ENCODE peak calls at places on chromosomes 6 and 20, in five cellular contexts. I is effector memory CD4-positive, alpha-beta T cell; C is small intestine; O is uterus; K is SJSA1. E is an unnamed sample.

GRCh38 chr20:17525650-17526049 is 5.5 kb downstream of the BFSP1 start:
- DNase-seq in C (peak), K (no peak), O (no peak), I (no peak), E (peak)

GRCh38 chr6:14276667-14277404 is 159.3 kb downstream of the CD83 start:
- DNase-seq in I (no peak), K (no peak), O (no peak), C (peak), E (peak)

GRCh38 chr6:158060447-158061360 is 79.0 kb downstream of the SYNJ2 start:
- DNase-seq in C (peak), I (no peak), O (peak), K (peak), E (peak)

GRCh38 chr20:46512943-46513844 is at the start of gene ZNF334:
- DNase-seq in O (peak), C (peak), K (no peak), I (no peak), E (peak)

GRCh38 chr6:122775975-122776374 is 3.5 kb upstream of the FABP7 start:
- DNase-seq in C (no peak), K (no peak), O (no peak), I (no peak), E (no peak)

GRCh38 chr20:36408219-36408618 is 102.1 kb downstream of the DLGAP4 start:
- DNase-seq in O (no peak), C (peak), K (no peak), I (no peak), E (peak)

GRCh38 chr6:146544783-146545182 is 1.1 kb downstream of the RAB32 start:
- DNase-seq in I (no peak), K (peak), C (no peak), O (no peak), E (peak)

GRCh38 chr6:157987788-157988699 is 6.4 kb downstream of the SYNJ2 start:
- DNase-seq in I (no peak), K (no peak), C (no peak), O (no peak), E (no peak)

GRCh38 chr6:32602403-32602802 is 12.8 kb upstream of the HLA-DRB1 start:
- DNase-seq in I (no peak), C (no peak), O (no peak), K (no peak), E (no peak)

GRCh38 chr20:57405236-57406016 is 14.2 kb downstream of the RBM38 start:
- DNase-seq in C (no peak), O (no peak), I (no peak), K (no peak), E (no peak)

GRCh38 chr6:88072462-88072861 is 24.8 kb downstream of the SPACA1 start:
- DNase-seq in O (no peak), C (no peak), K (no peak), I (no peak), E (no peak)

GRCh38 chr6:130105996-130106704 is 87.8 kb downstream of the L3MBTL3 start:
- DNase-seq in K (no peak), O (no peak), I (no peak), C (no peak), E (no peak)

DNA sequence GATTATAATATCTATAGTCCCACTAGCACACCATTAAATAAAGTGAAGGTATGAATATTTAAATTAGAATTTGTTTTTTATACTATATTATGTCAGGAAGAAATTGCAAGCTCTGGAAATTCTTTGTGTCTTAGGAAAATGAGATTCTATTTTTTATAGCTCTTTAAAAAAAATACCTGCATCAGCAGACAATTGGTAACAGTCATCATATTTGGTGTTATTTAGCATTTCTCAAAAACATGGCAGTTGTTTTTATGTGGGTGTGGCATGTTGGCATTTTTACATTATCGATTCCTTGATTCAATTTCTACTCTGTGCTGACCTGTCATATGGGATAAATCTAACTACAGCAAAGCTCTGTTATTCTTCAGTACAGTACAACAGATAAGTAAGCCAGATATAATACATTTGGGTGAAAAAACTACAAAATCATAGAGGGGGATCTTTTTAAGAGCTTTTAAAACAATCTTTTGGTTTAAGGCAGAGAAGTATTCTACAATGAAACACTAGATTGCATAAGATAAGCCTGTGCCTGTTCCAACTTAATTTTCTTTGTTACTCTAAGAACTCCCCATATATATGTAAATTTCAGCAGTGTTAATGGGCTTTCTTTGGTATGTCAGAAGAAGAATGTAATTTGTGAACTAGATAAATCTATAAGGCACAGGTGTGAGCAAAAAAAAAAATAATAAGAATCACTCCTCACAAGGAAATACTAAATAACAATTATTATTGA is 71.5 kb downstream of the LAMA2 start:
- DNase-seq in I (no peak), C (no peak), O (no peak), K (no peak), E (no peak)
- H3K27ac ChIP-seq in I (no peak), C (no peak), O (no peak), K (no peak), E (no peak)

DNA sequence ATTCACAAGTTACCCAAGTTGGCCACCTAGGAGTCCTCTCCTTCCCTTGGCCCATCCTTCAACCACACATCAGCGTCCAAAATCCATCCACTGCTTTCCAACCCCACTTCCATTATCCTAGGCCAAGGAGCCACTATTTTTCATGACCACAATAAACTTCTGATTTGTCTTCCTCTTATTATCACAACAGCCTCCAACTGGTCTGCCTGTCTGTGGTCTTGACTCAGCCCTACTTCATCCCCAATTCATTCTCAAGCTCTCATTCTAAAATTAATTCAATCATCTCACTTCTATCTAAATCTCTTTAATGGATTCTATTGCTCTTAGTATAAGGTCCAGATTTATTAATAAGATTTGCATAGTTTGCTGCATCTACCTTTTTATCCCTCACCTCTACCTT is 189.0 kb upstream of the PRDM1 start:
- DNase-seq in O (no peak), K (no peak), I (no peak), C (no peak), E (no peak)
- H3K27ac ChIP-seq in O (no peak), K (no peak), I (no peak), C (peak), E (no peak)

GRCh38 chr6:169235286-169235685 is 18.4 kb downstream of the THBS2 start:
- DNase-seq in K (no peak), C (no peak), I (no peak), O (no peak), E (no peak)
- H3K27ac ChIP-seq in K (no peak), C (no peak), I (no peak), O (no peak), E (no peak)

GRCh38 chr20:41180599-41181333 is 43.4 kb downstream of the PLCG1 start:
- DNase-seq in C (no peak), K (no peak), O (peak), I (no peak), E (peak)
- H3K27ac ChIP-seq in C (no peak), K (no peak), O (no peak), I (no peak), E (no peak)